ENCODE peak calls at places on chromosomes 2 and 18, in four cellular contexts. One of them, this sample, is unnamed.

GRCh38 chr18:58638446-58638845 is 9.6 kb upstream of the ALPK2 start:
- DNase-seq in fibroblast of the aortic adventitia: no peak
- DNase-seq in suprapubic skin: no peak
- DNase-seq in H9: no peak
- DNase-seq in this sample: no peak

GRCh38 chr2:205695460-205695979 is 13.2 kb downstream of the NRP2 start:
- DNase-seq in fibroblast of the aortic adventitia: peak; percentile 73
- DNase-seq in suprapubic skin: no peak
- DNase-seq in H9: no peak
- DNase-seq in this sample: no peak

GRCh38 chr18:22551536-22552151 is 133.9 kb upstream of the CTAGE1 start:
- DNase-seq in fibroblast of the aortic adventitia: peak; percentile 97
- DNase-seq in suprapubic skin: no peak
- DNase-seq in H9: no peak
- DNase-seq in this sample: no peak

GRCh38 chr2:101736233-101736632 is 38.7 kb downstream of the MAP4K4 start:
- DNase-seq in fibroblast of the aortic adventitia: no peak
- DNase-seq in suprapubic skin: no peak
- DNase-seq in H9: no peak
- DNase-seq in this sample: no peak

GRCh38 chr2:165112789-165113188 is 91.1 kb downstream of the SCN3A start:
- DNase-seq in fibroblast of the aortic adventitia: no peak
- DNase-seq in suprapubic skin: no peak
- DNase-seq in H9: no peak
- DNase-seq in this sample: no peak

GRCh38 chr2:96815326-96816126 is 542 bp upstream of the CNNM3 start:
- DNase-seq in fibroblast of the aortic adventitia: peak; percentile 57
- DNase-seq in suprapubic skin: no peak
- DNase-seq in H9: no peak
- DNase-seq in this sample: no peak

GRCh38 chr2:112821142-112821541 is 15.4 kb downstream of the IL1B start:
- DNase-seq in fibroblast of the aortic adventitia: no peak
- DNase-seq in suprapubic skin: no peak
- DNase-seq in H9: no peak
- DNase-seq in this sample: no peak

GRCh38 chr2:181682795-181683517 is 2.6 kb upstream of the NEUROD1 start:
- DNase-seq in fibroblast of the aortic adventitia: no peak
- DNase-seq in suprapubic skin: no peak
- DNase-seq in H9: peak; percentile 30
- DNase-seq in this sample: peak; percentile 38

GRCh38 chr2:1626271-1626681 is 118.0 kb downstream of the PXDN start:
- DNase-seq in fibroblast of the aortic adventitia: no peak
- DNase-seq in suprapubic skin: peak; percentile 68
- DNase-seq in H9: no peak
- DNase-seq in this sample: peak; percentile 15

GRCh38 chr2:197706839-197707207 is 1.7 kb downstream of the MARS2 start:
- DNase-seq in fibroblast of the aortic adventitia: no peak
- DNase-seq in suprapubic skin: no peak
- DNase-seq in H9: no peak
- DNase-seq in this sample: no peak

GRCh38 chr18:394276-394996 is 106.1 kb downstream of the COLEC12 start:
- DNase-seq in fibroblast of the aortic adventitia: no peak
- DNase-seq in suprapubic skin: no peak
- DNase-seq in H9: no peak
- DNase-seq in this sample: no peak

GRCh38 chr18:11148655-11149440 is 521 bp downstream of the PIEZO2 start:
- DNase-seq in fibroblast of the aortic adventitia: no peak
- DNase-seq in suprapubic skin: no peak
- DNase-seq in H9: peak; percentile 36
- DNase-seq in this sample: peak; percentile 46

GRCh38 chr2:203918839-203919238 is 17.7 kb upstream of the ICOS start:
- DNase-seq in fibroblast of the aortic adventitia: no peak
- DNase-seq in suprapubic skin: no peak
- DNase-seq in H9: no peak
- DNase-seq in this sample: no peak
- TF ChIP-seq CTCF in fibroblast of the aortic adventitia: no peak
- TF ChIP-seq CTCF in suprapubic skin: no peak
- TF ChIP-seq CTCF in H9: no peak
- TF ChIP-seq CTCF in this sample: no peak

GRCh38 chr2:113979172-113980128 is 89.6 kb downstream of the ACTR3 start:
- DNase-seq in fibroblast of the aortic adventitia: no peak
- DNase-seq in suprapubic skin: no peak
- DNase-seq in H9: peak; percentile 70
- DNase-seq in this sample: peak; percentile 55
- TF ChIP-seq CTCF in fibroblast of the aortic adventitia: peak; percentile 31
- TF ChIP-seq CTCF in suprapubic skin: no peak
- TF ChIP-seq CTCF in H9: peak; percentile 89
- TF ChIP-seq CTCF in this sample: peak; percentile 86

DNA sequence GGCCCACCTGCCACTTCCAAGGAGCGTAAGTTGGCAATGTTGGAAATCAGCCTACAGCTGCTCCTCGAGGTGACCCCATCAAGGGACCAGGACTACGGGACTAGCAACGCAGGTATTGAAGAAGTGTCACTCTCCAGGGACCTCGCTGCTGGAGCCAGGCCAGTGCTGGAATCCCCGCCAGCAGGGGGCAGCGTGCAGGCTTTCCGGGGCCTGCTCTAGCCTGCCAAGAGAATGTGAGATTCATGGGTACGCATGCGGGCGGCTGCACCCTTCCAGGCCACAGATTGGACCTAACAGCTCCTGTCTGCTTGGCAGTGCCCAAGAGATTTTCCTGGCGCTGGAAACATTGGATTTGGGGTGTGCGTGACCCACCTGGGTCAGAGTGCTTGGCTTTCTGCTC is 182.8 kb upstream of the RAB12 start:
- DNase-seq in fibroblast of the aortic adventitia: no peak
- DNase-seq in suprapubic skin: no peak
- DNase-seq in H9: peak; percentile 79
- DNase-seq in this sample: peak; percentile 63
- TF ChIP-seq CTCF in fibroblast of the aortic adventitia: no peak
- TF ChIP-seq CTCF in suprapubic skin: no peak
- TF ChIP-seq CTCF in H9: peak; percentile 78
- TF ChIP-seq CTCF in this sample: peak; percentile 62

GRCh38 chr2:202278944-202279343 is 13.4 kb downstream of the NOP58 start:
- DNase-seq in fibroblast of the aortic adventitia: peak; percentile 83
- DNase-seq in suprapubic skin: no peak
- DNase-seq in H9: no peak
- DNase-seq in this sample: no peak
- TF ChIP-seq CTCF in fibroblast of the aortic adventitia: peak; percentile 74
- TF ChIP-seq CTCF in suprapubic skin: no peak
- TF ChIP-seq CTCF in H9: peak; percentile 66
- TF ChIP-seq CTCF in this sample: peak; percentile 37

GRCh38 chr2:177717831-177718618 is 325.5 kb downstream of the AGPS start:
- DNase-seq in fibroblast of the aortic adventitia: no peak
- DNase-seq in suprapubic skin: no peak
- DNase-seq in H9: no peak
- DNase-seq in this sample: no peak
- TF ChIP-seq CTCF in fibroblast of the aortic adventitia: no peak
- TF ChIP-seq CTCF in suprapubic skin: no peak
- TF ChIP-seq CTCF in H9: peak; percentile 50
- TF ChIP-seq CTCF in this sample: no peak

GRCh38 chr18:66754335-66754734 is 150.4 kb upstream of the CDH19 start:
- DNase-seq in fibroblast of the aortic adventitia: no peak
- DNase-seq in suprapubic skin: no peak
- DNase-seq in H9: no peak
- DNase-seq in this sample: no peak

GRCh38 chr18:66752733-66753132 is 148.8 kb upstream of the CDH19 start:
- DNase-seq in fibroblast of the aortic adventitia: no peak
- DNase-seq in suprapubic skin: no peak
- DNase-seq in H9: no peak
- DNase-seq in this sample: no peak

GRCh38 chr18:66749475-66750035 is 145.7 kb upstream of the CDH19 start:
- DNase-seq in fibroblast of the aortic adventitia: no peak
- DNase-seq in suprapubic skin: no peak
- DNase-seq in H9: no peak
- DNase-seq in this sample: no peak

DNA sequence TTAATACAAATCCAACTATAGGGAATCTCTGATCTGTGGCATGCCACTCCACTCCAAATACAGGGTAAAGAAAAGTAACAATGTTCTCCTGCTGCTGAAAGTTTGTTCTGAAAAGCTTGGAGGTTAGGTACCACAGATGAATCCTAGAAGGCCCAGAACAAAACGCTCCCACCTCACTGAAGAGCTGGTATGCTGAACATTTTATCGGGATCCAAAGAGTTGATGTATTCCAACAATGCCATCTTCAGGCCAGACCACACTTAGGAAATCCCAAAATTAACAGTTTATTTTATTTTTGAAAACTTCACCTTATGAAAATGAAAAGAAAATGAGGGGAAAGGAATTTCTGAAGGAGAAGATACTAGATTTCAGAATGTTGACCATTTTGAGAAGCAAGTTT is 145.1 kb upstream of the CDH19 start:
- DNase-seq in fibroblast of the aortic adventitia: no peak
- DNase-seq in suprapubic skin: no peak
- DNase-seq in H9: no peak
- DNase-seq in this sample: no peak
- TF ChIP-seq CTCF in fibroblast of the aortic adventitia: no peak
- TF ChIP-seq CTCF in suprapubic skin: no peak
- TF ChIP-seq CTCF in H9: peak; percentile 48
- TF ChIP-seq CTCF in this sample: no peak

GRCh38 chr2:150619607-150620330 is 132.3 kb upstream of the RND3 start:
- DNase-seq in fibroblast of the aortic adventitia: peak; percentile 74
- DNase-seq in suprapubic skin: no peak
- DNase-seq in H9: no peak
- DNase-seq in this sample: no peak

GRCh38 chr2:150620371-150620770 is 132.9 kb upstream of the RND3 start:
- DNase-seq in fibroblast of the aortic adventitia: no peak
- DNase-seq in suprapubic skin: no peak
- DNase-seq in H9: no peak
- DNase-seq in this sample: no peak

GRCh38 chr2:150620860-150621259 is 133.4 kb upstream of the RND3 start:
- DNase-seq in fibroblast of the aortic adventitia: peak; percentile 55
- DNase-seq in suprapubic skin: no peak
- DNase-seq in H9: no peak
- DNase-seq in this sample: no peak

GRCh38 chr2:150624001-150624401 is 136.5 kb upstream of the RND3 start:
- DNase-seq in fibroblast of the aortic adventitia: peak; percentile 16
- DNase-seq in suprapubic skin: no peak
- DNase-seq in H9: no peak
- DNase-seq in this sample: no peak

DNA sequence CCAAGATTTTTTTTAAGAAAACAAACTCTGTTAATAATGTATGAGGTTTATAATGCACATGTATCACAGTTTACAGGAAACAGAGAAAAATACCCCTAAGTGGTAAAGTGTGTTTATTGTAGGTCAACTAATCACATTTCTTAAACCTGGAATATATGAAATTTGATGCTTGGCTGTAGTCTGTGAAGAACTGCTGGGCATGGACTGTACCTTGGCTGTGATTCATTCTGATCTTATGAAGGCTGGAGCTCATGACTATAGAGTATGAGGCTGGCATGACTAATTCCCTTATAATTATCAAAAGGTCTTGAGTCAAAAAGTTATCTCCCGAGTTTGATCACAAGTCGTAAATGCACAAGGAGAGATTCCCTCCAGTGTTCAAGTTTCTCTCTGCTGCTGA is 134.3 kb upstream of the RND3 start:
- DNase-seq in fibroblast of the aortic adventitia: peak; percentile 82
- DNase-seq in suprapubic skin: no peak
- DNase-seq in H9: no peak
- DNase-seq in this sample: no peak
- TF ChIP-seq CTCF in fibroblast of the aortic adventitia: no peak
- TF ChIP-seq CTCF in suprapubic skin: no peak
- TF ChIP-seq CTCF in H9: no peak
- TF ChIP-seq CTCF in this sample: no peak

DNA sequence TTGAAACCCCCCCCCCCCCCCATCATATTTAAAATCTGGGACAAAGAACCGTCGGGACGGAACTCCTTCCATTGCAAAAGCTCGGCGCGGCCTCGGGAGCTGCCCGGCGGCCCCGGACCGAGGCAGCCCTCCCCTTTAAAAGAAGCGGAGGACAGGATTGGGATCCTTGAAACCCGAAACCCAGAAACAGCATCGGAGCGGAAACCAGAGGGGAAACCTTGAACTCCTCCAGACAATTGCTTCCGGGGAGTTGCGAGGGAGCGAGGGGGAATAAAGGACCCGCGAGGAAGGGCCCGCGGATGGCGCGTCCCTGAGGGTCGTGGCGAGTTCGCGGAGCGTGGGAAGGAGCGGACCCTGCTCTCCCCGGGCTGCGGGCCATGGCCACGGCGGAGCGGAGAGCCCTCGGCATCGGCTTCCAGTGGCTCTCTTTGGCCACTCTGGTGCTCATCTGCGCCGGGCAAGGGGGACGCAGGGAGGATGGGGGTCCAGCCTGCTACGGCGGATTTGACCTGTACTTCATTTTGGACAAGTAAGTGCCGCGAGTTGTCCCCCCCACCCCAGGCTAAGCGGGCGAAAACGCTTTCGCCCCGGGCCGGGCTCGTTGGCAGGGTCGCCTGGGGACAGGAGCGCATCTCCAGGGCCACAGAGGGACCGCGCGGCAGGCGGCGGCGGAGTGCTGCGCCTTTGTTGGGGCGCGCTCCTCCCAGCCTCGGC is at the start of gene ANTXR1:
- DNase-seq in fibroblast of the aortic adventitia: peak; percentile 84
- DNase-seq in suprapubic skin: peak; percentile 79
- DNase-seq in H9: peak; percentile 72
- DNase-seq in this sample: peak; percentile 71
- TF ChIP-seq CTCF in fibroblast of the aortic adventitia: no peak
- TF ChIP-seq CTCF in suprapubic skin: no peak
- TF ChIP-seq CTCF in H9: no peak
- TF ChIP-seq CTCF in this sample: peak; percentile 54